ENCODE peak calls at places on chromosome 11, in six cellular contexts. P is A549; W is GM12892; F is T1000; D is uterus; K is activated CD8-positive, alpha-beta memory T cell treated with anti-CD3 and anti-CD28 coated beads for 24 hours. N is an unnamed sample.

GRCh38 chr11:83971063-83971462 is 684.9 kb upstream of the CCDC90B start:
- DNase-seq in P (no peak), W (no peak), F (no peak), D (no peak), K (no peak), N (no peak)

GRCh38 chr11:69915151-69915500 is 95.9 kb upstream of the FGF3 start:
- DNase-seq in P (peak; percentile 23), W (no peak), F (no peak), D (no peak), K (no peak), N (no peak)

GRCh38 chr11:61472868-61473267 is 35.7 kb upstream of the LRRC10B start:
- DNase-seq in P (no peak), W (no peak), F (no peak), D (peak; percentile 51), K (no peak), N (no peak)

GRCh38 chr11:134819026-134819425 is 407.0 kb upstream of the B3GAT1 start:
- DNase-seq in P (no peak), W (no peak), F (no peak), D (no peak), K (no peak), N (no peak)

GRCh38 chr11:355581-356458 is 13.5 kb upstream of the B4GALNT4 start:
- DNase-seq in P (peak; percentile 92), W (peak; percentile 84), F (peak; percentile 75), D (peak; percentile 98), K (peak; percentile 91), N (peak; percentile 88)

GRCh38 chr11:119405986-119406385 is 17.0 kb downstream of the THY1 start:
- DNase-seq in P (no peak), W (no peak), F (no peak), D (no peak), K (no peak), N (no peak)

GRCh38 chr11:72702096-72702495 is 27.9 kb upstream of the PDE2A start:
- DNase-seq in P (no peak), W (no peak), F (no peak), D (no peak), K (no peak), N (no peak)

GRCh38 chr11:93775289-93775688 is 8.8 kb upstream of the MED17 start:
- DNase-seq in P (peak; percentile 4), W (no peak), F (no peak), D (no peak), K (no peak), N (no peak)

GRCh38 chr11:85299247-85299646 is 327.9 kb downstream of the DLG2 start:
- DNase-seq in P (peak; percentile 75), W (no peak), F (no peak), D (no peak), K (no peak), N (no peak)

GRCh38 chr11:85806876-85807275 is 4.1 kb downstream of the SYTL2 start:
- DNase-seq in P (no peak), W (no peak), F (no peak), D (no peak), K (no peak), N (no peak)

GRCh38 chr11:119518746-119519382 is 95.9 kb upstream of the THY1 start:
- DNase-seq in P (no peak), W (no peak), F (no peak), D (no peak), K (no peak), N (no peak)

GRCh38 chr11:76604652-76605241 is 65.8 kb downstream of the LRRC32 start:
- DNase-seq in P (no peak), W (no peak), F (no peak), D (no peak), K (peak; percentile 49), N (no peak)

GRCh38 chr11:17486666-17487065 is 10.0 kb upstream of the ABCC8 start:
- DNase-seq in P (no peak), W (no peak), F (no peak), D (no peak), K (no peak), N (no peak)

GRCh38 chr11:43835104-43835503 is 45.5 kb upstream of the ALKBH3 start:
- DNase-seq in P (no peak), W (no peak), F (no peak), D (no peak), K (no peak), N (no peak)

GRCh38 chr11:44680982-44681597 is 45.7 kb upstream of the TSPAN18 start:
- DNase-seq in P (no peak), W (no peak), F (no peak), D (no peak), K (peak; percentile 62), N (no peak)

GRCh38 chr11:72641900-72642814 is 32.1 kb downstream of the PDE2A start:
- DNase-seq in P (peak; percentile 28), W (no peak), F (no peak), D (peak; percentile 30), K (peak; percentile 62), N (peak; percentile 94)

GRCh38 chr11:3990406-3990805 is 104.2 kb upstream of the RRM1 start:
- DNase-seq in P (no peak), W (no peak), F (no peak), D (no peak), K (no peak), N (no peak)

GRCh38 chr11:43585877-43586608 is 94.5 kb upstream of the HSD17B12 start:
- DNase-seq in P (no peak), W (no peak), F (no peak), D (no peak), K (no peak), N (no peak)

GRCh38 chr11:17563248-17563647 is 16.2 kb downstream of the OTOG start:
- DNase-seq in P (peak; percentile 18), W (no peak), F (no peak), D (no peak), K (peak; percentile 49), N (no peak)

GRCh38 chr11:10619281-10619680 is 50.8 kb upstream of the LYVE1 start:
- DNase-seq in P (no peak), W (no peak), F (no peak), D (no peak), K (no peak), N (no peak)

GRCh38 chr11:88709567-88709966 is 356.2 kb downstream of the GRM5 start:
- DNase-seq in P (peak; percentile 52), W (no peak), F (no peak), D (no peak), K (no peak), N (no peak)

GRCh38 chr11:120117991-120118390 is 19.9 kb downstream of the TRIM29 start:
- DNase-seq in P (no peak), W (no peak), F (no peak), D (no peak), K (no peak), N (no peak)

GRCh38 chr11:103988595-103988969 is 47.9 kb upstream of the DDI1 start:
- DNase-seq in P (no peak), W (no peak), F (no peak), D (no peak), K (no peak), N (no peak)

GRCh38 chr11:118612378-118612777 is 5.0 kb downstream of the PHLDB1 start:
- DNase-seq in P (no peak), W (no peak), F (no peak), D (peak; percentile 47), K (no peak), N (no peak)

GRCh38 chr11:102924851-102925380 is 30.6 kb downstream of the MMP13 start:
- DNase-seq in P (no peak), W (no peak), F (peak; percentile 5), D (no peak), K (no peak), N (no peak)

GRCh38 chr11:118436639-118437045 is 350 bp downstream of the KMT2A start:
- DNase-seq in P (no peak), W (peak; percentile 22), F (no peak), D (no peak), K (no peak), N (peak; percentile 40)

GRCh38 chr11:102256251-102256650 is 61.0 kb upstream of the BIRC3 start:
- DNase-seq in P (no peak), W (no peak), F (peak; percentile 46), D (no peak), K (no peak), N (no peak)

GRCh38 chr11:59400461-59401261 is 25.6 kb downstream of the OR5A2 start:
- DNase-seq in P (no peak), W (no peak), F (no peak), D (no peak), K (no peak), N (no peak)

GRCh38 chr11:80103149-80103859 is 662.5 kb upstream of the TENM4 start:
- DNase-seq in P (peak; percentile 30), W (no peak), F (peak; percentile 21), D (no peak), K (no peak), N (no peak)

GRCh38 chr11:123301696-123302400 is 106.8 kb upstream of the CLMP start:
- DNase-seq in P (peak; percentile 29), W (peak; percentile 75), F (no peak), D (peak; percentile 19), K (peak; percentile 91), N (peak; percentile 63)

GRCh38 chr11:111229604-111230003 is 15.9 kb upstream of the POU2AF2 start:
- DNase-seq in P (no peak), W (no peak), F (no peak), D (no peak), K (no peak), N (no peak)